ENCODE peak calls at places on chromosomes 11 and 22, in nine cellular contexts. One of them, this sample, is unnamed.

GRCh38 chr11:123507043-123507442 is 77.0 kb downstream of the GRAMD1B start:
- DNase-seq in HT1080: no peak
- DNase-seq in ovary: no peak
- DNase-seq in M059J: no peak
- DNase-seq in HCEC 1CT: no peak
- DNase-seq in EL: no peak
- DNase-seq in NCI-H1417: no peak
- DNase-seq in KBM-7: no peak
- DNase-seq in progenitor cell of endocrine pancreas: no peak
- DNase-seq in this sample: no peak

GRCh38 chr22:49575703-49576081 is 252.0 kb downstream of the BRD1 start:
- DNase-seq in HT1080: no peak
- DNase-seq in ovary: no peak
- DNase-seq in M059J: no peak
- DNase-seq in HCEC 1CT: no peak
- DNase-seq in EL: no peak
- DNase-seq in NCI-H1417: no peak
- DNase-seq in KBM-7: no peak
- DNase-seq in progenitor cell of endocrine pancreas: no peak
- DNase-seq in this sample: no peak

GRCh38 chr22:22877523-22878210 is 9.9 kb upstream of the IGLL5 start:
- DNase-seq in HT1080: no peak
- DNase-seq in ovary: no peak
- DNase-seq in M059J: peak
- DNase-seq in HCEC 1CT: peak
- DNase-seq in EL: peak
- DNase-seq in NCI-H1417: peak
- DNase-seq in KBM-7: peak
- DNase-seq in progenitor cell of endocrine pancreas: peak
- DNase-seq in this sample: peak

GRCh38 chr22:42819412-42820069 is 37.5 kb downstream of the ARFGAP3 start:
- DNase-seq in HT1080: no peak
- DNase-seq in ovary: no peak
- DNase-seq in M059J: no peak
- DNase-seq in HCEC 1CT: no peak
- DNase-seq in EL: no peak
- DNase-seq in NCI-H1417: no peak
- DNase-seq in KBM-7: no peak
- DNase-seq in progenitor cell of endocrine pancreas: no peak
- DNase-seq in this sample: no peak

GRCh38 chr22:29030618-29031235 is 30.9 kb downstream of the C22orf31 start:
- DNase-seq in HT1080: peak
- DNase-seq in ovary: peak
- DNase-seq in M059J: peak
- DNase-seq in HCEC 1CT: peak
- DNase-seq in EL: peak
- DNase-seq in NCI-H1417: no peak
- DNase-seq in KBM-7: no peak
- DNase-seq in progenitor cell of endocrine pancreas: peak
- DNase-seq in this sample: peak

GRCh38 chr11:2831826-2832717 is 53.5 kb downstream of the CDKN1C start:
- DNase-seq in HT1080: no peak
- DNase-seq in ovary: no peak
- DNase-seq in M059J: no peak
- DNase-seq in HCEC 1CT: no peak
- DNase-seq in EL: no peak
- DNase-seq in NCI-H1417: no peak
- DNase-seq in KBM-7: no peak
- DNase-seq in progenitor cell of endocrine pancreas: no peak
- DNase-seq in this sample: no peak

GRCh38 chr11:58502004-58502403 is 5.9 kb downstream of the OR5B21 start:
- DNase-seq in HT1080: no peak
- DNase-seq in ovary: no peak
- DNase-seq in M059J: no peak
- DNase-seq in HCEC 1CT: no peak
- DNase-seq in EL: no peak
- DNase-seq in NCI-H1417: no peak
- DNase-seq in KBM-7: no peak
- DNase-seq in progenitor cell of endocrine pancreas: no peak
- DNase-seq in this sample: no peak

GRCh38 chr11:64619811-64620285 is 28.8 kb downstream of the SLC22A12 start:
- DNase-seq in HT1080: peak
- DNase-seq in ovary: peak
- DNase-seq in M059J: peak
- DNase-seq in HCEC 1CT: peak
- DNase-seq in EL: peak
- DNase-seq in NCI-H1417: no peak
- DNase-seq in KBM-7: no peak
- DNase-seq in progenitor cell of endocrine pancreas: no peak
- DNase-seq in this sample: peak

GRCh38 chr11:44619931-44620725 is 54.7 kb downstream of the CD82 start:
- DNase-seq in HT1080: no peak
- DNase-seq in ovary: peak
- DNase-seq in M059J: no peak
- DNase-seq in HCEC 1CT: no peak
- DNase-seq in EL: no peak
- DNase-seq in NCI-H1417: no peak
- DNase-seq in KBM-7: no peak
- DNase-seq in progenitor cell of endocrine pancreas: no peak
- DNase-seq in this sample: no peak

GRCh38 chr11:3178349-3178748 is 13.2 kb upstream of the OSBPL5 start:
- DNase-seq in HT1080: no peak
- DNase-seq in ovary: no peak
- DNase-seq in M059J: peak
- DNase-seq in HCEC 1CT: no peak
- DNase-seq in EL: peak
- DNase-seq in NCI-H1417: no peak
- DNase-seq in KBM-7: no peak
- DNase-seq in progenitor cell of endocrine pancreas: no peak
- DNase-seq in this sample: no peak

GRCh38 chr11:92779746-92780145 is 189.7 kb upstream of the MTNR1B start:
- DNase-seq in HT1080: no peak
- DNase-seq in ovary: no peak
- DNase-seq in M059J: no peak
- DNase-seq in HCEC 1CT: no peak
- DNase-seq in EL: no peak
- DNase-seq in NCI-H1417: no peak
- DNase-seq in KBM-7: no peak
- DNase-seq in progenitor cell of endocrine pancreas: no peak
- DNase-seq in this sample: no peak

GRCh38 chr11:23079382-23079813 is 219.1 kb upstream of the CCDC179 start:
- DNase-seq in HT1080: peak
- DNase-seq in ovary: no peak
- DNase-seq in M059J: peak
- DNase-seq in HCEC 1CT: peak
- DNase-seq in EL: peak
- DNase-seq in NCI-H1417: no peak
- DNase-seq in KBM-7: no peak
- DNase-seq in progenitor cell of endocrine pancreas: no peak
- DNase-seq in this sample: no peak

GRCh38 chr22:24965822-24966626 is 13.5 kb downstream of the KIAA1671 start:
- DNase-seq in HT1080: no peak
- DNase-seq in ovary: peak
- DNase-seq in M059J: peak
- DNase-seq in HCEC 1CT: no peak
- DNase-seq in EL: no peak
- DNase-seq in NCI-H1417: no peak
- DNase-seq in KBM-7: no peak
- DNase-seq in progenitor cell of endocrine pancreas: no peak
- DNase-seq in this sample: peak

GRCh38 chr22:39524753-39525657 is 4.6 kb downstream of the ATF4 start:
- DNase-seq in HT1080: no peak
- DNase-seq in ovary: no peak
- DNase-seq in M059J: peak
- DNase-seq in HCEC 1CT: no peak
- DNase-seq in EL: no peak
- DNase-seq in NCI-H1417: no peak
- DNase-seq in KBM-7: no peak
- DNase-seq in progenitor cell of endocrine pancreas: no peak
- DNase-seq in this sample: no peak

GRCh38 chr22:23565942-23566715 is 14.0 kb downstream of the IGLL1 start:
- DNase-seq in HT1080: no peak
- DNase-seq in ovary: peak
- DNase-seq in M059J: no peak
- DNase-seq in HCEC 1CT: no peak
- DNase-seq in EL: no peak
- DNase-seq in NCI-H1417: no peak
- DNase-seq in KBM-7: peak
- DNase-seq in progenitor cell of endocrine pancreas: peak
- DNase-seq in this sample: no peak

GRCh38 chr22:24841261-24841660 is 35.2 kb downstream of the SGSM1 start:
- DNase-seq in HT1080: no peak
- DNase-seq in ovary: no peak
- DNase-seq in M059J: no peak
- DNase-seq in HCEC 1CT: no peak
- DNase-seq in EL: no peak
- DNase-seq in NCI-H1417: no peak
- DNase-seq in KBM-7: no peak
- DNase-seq in progenitor cell of endocrine pancreas: no peak
- DNase-seq in this sample: no peak

GRCh38 chr22:40128989-40129388 is 48.7 kb upstream of the TNRC6B start:
- DNase-seq in HT1080: no peak
- DNase-seq in ovary: no peak
- DNase-seq in M059J: no peak
- DNase-seq in HCEC 1CT: no peak
- DNase-seq in EL: no peak
- DNase-seq in NCI-H1417: no peak
- DNase-seq in KBM-7: peak
- DNase-seq in progenitor cell of endocrine pancreas: no peak
- DNase-seq in this sample: no peak

GRCh38 chr11:76335827-76336226 is 45.1 kb downstream of the THAP12 start:
- DNase-seq in HT1080: no peak
- DNase-seq in ovary: no peak
- DNase-seq in M059J: no peak
- DNase-seq in HCEC 1CT: no peak
- DNase-seq in EL: no peak
- DNase-seq in NCI-H1417: no peak
- DNase-seq in KBM-7: peak
- DNase-seq in progenitor cell of endocrine pancreas: no peak
- DNase-seq in this sample: no peak

GRCh38 chr22:22203048-22203971 is 41.3 kb upstream of the VPREB1 start:
- DNase-seq in HT1080: no peak
- DNase-seq in ovary: no peak
- DNase-seq in M059J: no peak
- DNase-seq in HCEC 1CT: no peak
- DNase-seq in EL: no peak
- DNase-seq in NCI-H1417: no peak
- DNase-seq in KBM-7: no peak
- DNase-seq in progenitor cell of endocrine pancreas: no peak
- DNase-seq in this sample: no peak

GRCh38 chr11:44145011-44145777 is 49.7 kb downstream of the EXT2 start:
- DNase-seq in HT1080: no peak
- DNase-seq in ovary: no peak
- DNase-seq in M059J: no peak
- DNase-seq in HCEC 1CT: no peak
- DNase-seq in EL: no peak
- DNase-seq in NCI-H1417: no peak
- DNase-seq in KBM-7: no peak
- DNase-seq in progenitor cell of endocrine pancreas: no peak
- DNase-seq in this sample: no peak

GRCh38 chr11:125110996-125111340 is 458 bp downstream of the TMEM218 start:
- DNase-seq in HT1080: no peak
- DNase-seq in ovary: no peak
- DNase-seq in M059J: peak
- DNase-seq in HCEC 1CT: peak
- DNase-seq in EL: peak
- DNase-seq in NCI-H1417: peak
- DNase-seq in KBM-7: no peak
- DNase-seq in progenitor cell of endocrine pancreas: no peak
- DNase-seq in this sample: no peak

GRCh38 chr11:57638005-57638760 is 11.5 kb downstream of the YPEL4 start:
- DNase-seq in HT1080: peak
- DNase-seq in ovary: peak
- DNase-seq in M059J: peak
- DNase-seq in HCEC 1CT: peak
- DNase-seq in EL: peak
- DNase-seq in NCI-H1417: peak
- DNase-seq in KBM-7: peak
- DNase-seq in progenitor cell of endocrine pancreas: peak
- DNase-seq in this sample: peak

GRCh38 chr11:126104420-126104819 is 41.8 kb upstream of the CDON start:
- DNase-seq in HT1080: no peak
- DNase-seq in ovary: no peak
- DNase-seq in M059J: no peak
- DNase-seq in HCEC 1CT: no peak
- DNase-seq in EL: no peak
- DNase-seq in NCI-H1417: peak
- DNase-seq in KBM-7: no peak
- DNase-seq in progenitor cell of endocrine pancreas: no peak
- DNase-seq in this sample: no peak

GRCh38 chr22:36371920-36372319 is 15.8 kb downstream of the MYH9 start:
- DNase-seq in HT1080: no peak
- DNase-seq in ovary: no peak
- DNase-seq in M059J: no peak
- DNase-seq in HCEC 1CT: peak
- DNase-seq in EL: no peak
- DNase-seq in NCI-H1417: no peak
- DNase-seq in KBM-7: no peak
- DNase-seq in progenitor cell of endocrine pancreas: no peak
- DNase-seq in this sample: no peak

This sample was measured in epithelial cell of esophagus.